ENCODE peak calls at places on chromosomes 6 and 20, in seven cellular contexts. V is CD8-positive, alpha-beta T cell; F is uterus; U is tibial artery; D is psoas muscle; Q is thoracic aorta; S is heart right ventricle. L is an unnamed sample.
A peak's percentile ranks its signal among the peaks of the same experiment; 100 is the strongest.

GRCh38 chr6:10395171-10395945 is 19.5 kb downstream of the TFAP2A start:
- DNase-seq in F (no peak), V (no peak), Q (no peak), S (no peak), D (no peak), U (no peak), L (no peak)

GRCh38 chr6:28208180-28208659 is 16.9 kb upstream of the ZSCAN9 start:
- DNase-seq in F (no peak), S (no peak), V (no peak), U (no peak), Q (no peak), D (no peak), L (no peak)

GRCh38 chr6:56247654-56248122 is 308 bp upstream of the COL21A1 start:
- DNase-seq in S (no peak), D (no peak), F (no peak), Q (no peak), U (no peak), V (no peak), L (no peak)

GRCh38 chr20:38275815-38276550 is 15.4 kb upstream of the KIAA1755 start:
- DNase-seq in Q (no peak), V (no peak), U (no peak), D (no peak), F (no peak), S (no peak), L (no peak)

GRCh38 chr6:91626935-91627334 is 1040.1 kb upstream of the MAP3K7 start:
- DNase-seq in Q (no peak), S (no peak), D (no peak), V (no peak), F (no peak), U (no peak), L (no peak)

GRCh38 chr6:147081210-147081609 is 123.0 kb upstream of the STXBP5 start:
- DNase-seq in F (no peak), S (no peak), D (no peak), U (no peak), Q (no peak), V (no peak), L (no peak)

GRCh38 chr6:166365806-166366205 is 16.9 kb downstream of the MPC1 start:
- DNase-seq in D (no peak), F (no peak), V (no peak), U (no peak), S (no peak), Q (no peak), L (no peak)

GRCh38 chr6:35080016-35080680 is 61.0 kb downstream of the TCP11 start:
- DNase-seq in Q (no peak), D (no peak), F (peak; percentile 5), V (no peak), S (no peak), U (no peak), L (no peak)

GRCh38 chr6:14088600-14089168 is 28.9 kb upstream of the CD83 start:
- DNase-seq in V (no peak), S (no peak), Q (no peak), F (no peak), U (no peak), D (no peak), L (no peak)

GRCh38 chr20:62772618-62772993 is 23.7 kb upstream of the MRGBP start:
- DNase-seq in D (no peak), Q (no peak), V (no peak), S (no peak), U (no peak), F (no peak), L (no peak)

GRCh38 chr6:142412241-142412640 is 110.4 kb downstream of the ADGRG6 start:
- DNase-seq in U (no peak), F (no peak), V (no peak), D (no peak), Q (no peak), S (no peak), L (no peak)

GRCh38 chr20:51434556-51435256 is 107.8 kb downstream of the NFATC2 start:
- DNase-seq in V (no peak), F (no peak), D (no peak), S (no peak), Q (no peak), U (no peak), L (no peak)

GRCh38 chr20:15759546-15760216 is 813.6 kb downstream of the KIF16B start:
- DNase-seq in D (no peak), Q (no peak), U (no peak), F (no peak), V (no peak), S (no peak), L (no peak)

GRCh38 chr6:129686941-129687627 is 22.9 kb downstream of the ARHGAP18 start:
- DNase-seq in U (no peak), F (no peak), V (no peak), S (no peak), Q (no peak), D (no peak), L (no peak)

GRCh38 chr6:34792605-34793500 is 970 bp downstream of the BLTP3A start:
- DNase-seq in U (peak; percentile 56), F (peak; percentile 29), S (peak; percentile 18), D (peak; percentile 36), V (no peak), Q (no peak), L (peak; percentile 23)

GRCh38 chr6:143234686-143235085 is 174.0 kb downstream of the AIG1 start:
- DNase-seq in F (no peak), V (no peak), U (no peak), S (no peak), Q (no peak), D (no peak), L (no peak)

GRCh38 chr6:28863607-28864320 is 60.0 kb downstream of the TRIM27 start:
- DNase-seq in D (peak; percentile 46), S (peak; percentile 62), U (peak; percentile 66), F (peak; percentile 75), V (peak; percentile 62), Q (peak; percentile 17), L (peak; percentile 73)

GRCh38 chr6:131844243-131844841 is 36.5 kb downstream of the ENPP1 start:
- DNase-seq in D (no peak), Q (no peak), V (no peak), U (no peak), S (no peak), F (no peak), L (no peak)

GRCh38 chr6:18978330-18979128 is 591.4 kb downstream of the RNF144B start:
- DNase-seq in V (no peak), U (no peak), S (peak; percentile 38), F (no peak), D (no peak), Q (no peak), L (no peak)

GRCh38 chr6:101230866-101231265 is 162.6 kb upstream of the GRIK2 start:
- DNase-seq in F (no peak), Q (no peak), S (no peak), D (no peak), V (no peak), U (no peak), L (no peak)

GRCh38 chr6:142329486-142330113 is 27.8 kb downstream of the ADGRG6 start:
- DNase-seq in V (no peak), D (no peak), Q (no peak), U (no peak), S (no peak), F (no peak), L (no peak)

GRCh38 chr20:7650081-7650480 is 290.2 kb downstream of the HAO1 start:
- DNase-seq in Q (no peak), V (no peak), D (no peak), F (no peak), S (no peak), U (no peak), L (no peak)

GRCh38 chr6:57158658-57159057 is 13.5 kb upstream of the BAG2 start:
- DNase-seq in Q (no peak), V (no peak), U (no peak), D (no peak), F (no peak), S (no peak), L (no peak)

GRCh38 chr6:137968468-137968804 is 101.4 kb downstream of the TNFAIP3 start:
- DNase-seq in U (no peak), Q (no peak), S (no peak), V (no peak), F (no peak), D (no peak), L (no peak)

DNA sequence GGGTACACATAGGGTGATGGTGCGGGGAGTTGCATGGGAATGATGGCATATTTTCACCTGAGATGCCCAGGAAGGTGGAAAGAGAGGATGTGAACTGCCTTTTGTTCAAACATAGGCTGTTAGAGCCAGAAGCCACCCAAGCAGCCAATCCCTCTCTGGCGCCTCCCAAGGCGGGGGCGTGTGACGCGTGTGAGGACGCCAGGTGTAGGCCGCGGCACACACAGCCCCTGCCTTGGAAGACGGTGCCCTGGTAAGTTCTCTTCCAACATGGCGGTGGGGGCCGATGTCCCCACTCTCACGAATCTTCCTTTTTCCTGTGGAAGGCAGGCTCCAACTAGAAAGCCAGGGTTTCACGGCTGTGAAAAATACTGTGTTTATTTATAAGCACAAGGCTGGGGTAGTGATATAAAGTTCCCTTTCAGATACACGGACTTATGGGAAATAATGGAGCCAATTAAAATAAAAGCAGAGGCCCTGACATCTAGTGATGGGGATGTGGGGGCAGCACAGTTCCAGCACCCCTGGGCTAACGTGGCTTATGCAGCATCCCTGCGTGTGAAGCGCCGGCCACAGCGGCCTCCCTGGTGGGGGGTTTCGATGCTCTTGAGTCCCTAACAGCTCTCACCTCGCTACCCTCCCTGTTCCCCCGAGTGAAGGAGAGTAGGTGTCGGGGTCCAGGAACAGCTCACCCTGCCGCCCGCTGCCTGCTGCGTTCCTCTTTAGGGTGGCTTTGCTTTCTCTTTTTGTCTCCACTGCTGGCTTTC is 28.3 kb downstream of the CDH4 start:
- DNase-seq in D (no peak), V (no peak), S (no peak), F (no peak), U (no peak), Q (no peak), L (no peak)
- H3K27me3 ChIP-seq in D (no peaks in the 10 kb centered on the region), V (no peaks in the 10 kb centered on the region), S (peaks cover 35% of the 10 kb centered on the region), F (no peaks in the 10 kb centered on the region), U (peaks cover 37% of the 10 kb centered on the region), Q (no peaks in the 10 kb centered on the region), L (no peaks in the 10 kb centered on the region)

GRCh38 chr20:50304883-50305635 is 114.4 kb downstream of the CEBPB start:
- DNase-seq in U (peak; percentile 97), V (no peak), S (peak; percentile 84), F (peak; percentile 95), D (peak; percentile 94), Q (peak; percentile 59), L (peak; percentile 54)
- H3K4me1 ChIP-seq in U (peaks cover 67% of the 10 kb centered on the region), V (no peaks in the 10 kb centered on the region), S (peaks cover 67% of the 10 kb centered on the region), F (peaks cover 14% of the 10 kb centered on the region), D (peaks cover 73% of the 10 kb centered on the region), Q (peaks cover 50% of the 10 kb centered on the region), L (no peaks in the 10 kb centered on the region)

GRCh38 chr20:39516964-39517363 is 554.8 kb downstream of the DHX35 start:
- DNase-seq in U (no peak), S (no peak), D (no peak), Q (no peak), V (no peak), F (no peak), L (no peak)
- H3K27me3 ChIP-seq in U (no peaks in the 10 kb centered on the region), S (no peaks in the 10 kb centered on the region), D (no peaks in the 10 kb centered on the region), Q (no peaks in the 10 kb centered on the region), V (no peaks in the 10 kb centered on the region), F (no peaks in the 10 kb centered on the region), L (no peaks in the 10 kb centered on the region)

DNA sequence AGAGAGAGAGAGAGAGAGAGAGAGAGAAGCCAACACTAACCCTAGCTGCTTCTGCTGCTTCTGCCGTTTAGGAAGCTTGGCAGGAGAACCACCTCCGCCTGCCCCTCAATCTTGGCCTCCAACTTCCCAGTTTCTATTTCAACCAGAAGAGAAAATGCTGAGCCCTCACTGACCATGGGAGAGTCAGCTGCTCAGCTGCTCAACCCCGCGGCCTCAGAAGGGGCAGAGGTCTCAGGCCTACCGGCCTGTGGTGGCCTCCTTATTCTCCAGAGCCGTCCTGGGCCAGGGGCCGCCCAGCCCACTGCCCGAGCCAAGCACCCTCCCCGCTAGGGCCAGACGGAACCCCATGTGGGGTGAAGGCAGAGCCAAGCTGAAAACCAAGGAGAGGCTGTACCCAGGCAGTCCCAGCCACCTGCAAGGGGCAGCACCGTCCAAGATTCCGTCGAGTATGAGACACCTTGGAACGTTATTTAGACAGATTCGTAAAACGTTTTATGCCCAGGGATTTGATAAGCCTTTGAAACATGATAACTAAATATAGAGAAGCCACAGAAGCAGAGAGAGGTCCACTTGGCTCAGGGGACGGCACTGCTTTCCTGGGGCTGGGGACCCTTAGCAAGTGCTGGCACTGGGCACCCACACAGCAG is 116.6 kb downstream of the DLL1 start:
- DNase-seq in F (no peak), U (peak; percentile 31), S (no peak), D (no peak), V (no peak), Q (no peak), L (peak; percentile 43)
- H3K4me1 ChIP-seq in F (no peaks in the 10 kb centered on the region), U (no peaks in the 10 kb centered on the region), S (peaks cover 15% of the 10 kb centered on the region), D (peaks cover 24% of the 10 kb centered on the region), V (no peaks in the 10 kb centered on the region), Q (no peaks in the 10 kb centered on the region), L (peaks cover 8% of the 10 kb centered on the region)

L was measured in pancreas.